ENCODE peak calls at places on chromosomes 11 and 22, in eight cellular contexts. T is activated CD4-positive, CD25-positive, alpha-beta regulatory T cell treated with anti-CD3 and anti-CD28 coated beads, Interleukin-2, amount 50 U/mL, for 72 hours; V is germinal center; M is caudate nucleus; S is KG1; G is activated T-helper 1 cell treated with anti-CD3 and anti-CD28 coated beads, Interleukin-12 subunit alpha, Interleukin-12 subunit beta, Interleukin-2, Interleukin-4 antibody, amounts not matched to agents 30 ng/mL and 10 ng/mL and 1 ng/mL, durations not matched to agents 14 hours and 24 hours and 36 hours; P is NCI-H1694; X is ovary. D is an unnamed sample.

GRCh38 chr11:78339945-78340344 is 77.7 kb downstream of the GAB2 start:
- DNase-seq in V (no peak), G (no peak), X (no peak), T (no peak), M (no peak), S (no peak), P (no peak), D (no peak)

GRCh38 chr22:22214819-22215329 is 29.7 kb upstream of the VPREB1 start:
- DNase-seq in T (no peak), S (no peak), M (no peak), V (no peak), G (no peak), P (no peak), X (no peak), D (no peak)

GRCh38 chr11:86179646-86180064 is 64.9 kb upstream of the EED start:
- DNase-seq in X (no peak), T (no peak), G (no peak), M (no peak), S (no peak), V (no peak), P (no peak), D (no peak)

GRCh38 chr11:70111269-70112016 is 33.3 kb downstream of the ANO1 start:
- DNase-seq in G (no peak), P (no peak), S (no peak), V (no peak), T (no peak), X (no peak), M (no peak), D (peak)

GRCh38 chr22:19554834-19555404 is 30.7 kb upstream of the CLDN5 start:
- DNase-seq in V (no peak), T (no peak), G (no peak), S (no peak), P (no peak), X (no peak), M (no peak), D (no peak)

GRCh38 chr11:7300281-7300680 is 48.6 kb downstream of the SYT9 start:
- DNase-seq in X (no peak), P (no peak), V (no peak), T (no peak), S (no peak), G (no peak), M (no peak), D (no peak)

GRCh38 chr11:103862827-103863213 is 173.6 kb upstream of the DDI1 start:
- DNase-seq in G (no peak), M (no peak), S (no peak), P (no peak), V (no peak), T (no peak), X (no peak), D (no peak)

GRCh38 chr11:10294289-10294953 is 402 bp upstream of the SBF2 start:
- DNase-seq in T (no peak), P (no peak), V (peak), M (no peak), X (peak), S (no peak), G (no peak), D (peak)

GRCh38 chr11:114263510-114264170 is 32.6 kb upstream of the NNMT start:
- DNase-seq in X (no peak), V (no peak), S (no peak), G (no peak), P (no peak), M (no peak), T (no peak), D (no peak)

GRCh38 chr11:353315-353857 is 15.9 kb upstream of the B4GALNT4 start:
- DNase-seq in X (peak), T (no peak), V (no peak), P (no peak), S (no peak), G (no peak), M (no peak), D (peak)

GRCh38 chr22:22877523-22878210 is 9.9 kb upstream of the IGLL5 start:
- DNase-seq in V (peak), M (no peak), G (peak), P (peak), T (peak), S (no peak), X (peak), D (peak)

GRCh38 chr11:4903484-4903883 is at the start of gene OR51A7:
- DNase-seq in X (no peak), S (no peak), M (no peak), G (no peak), P (no peak), T (no peak), V (peak), D (no peak)

GRCh38 chr22:42608481-42609361 is 6.0 kb downstream of the POLDIP3 start:
- DNase-seq in V (no peak), T (no peak), S (no peak), P (peak), G (no peak), M (peak), X (no peak), D (no peak)

GRCh38 chr11:26830757-26831156 is 108.9 kb upstream of the SLC5A12 start:
- DNase-seq in M (no peak), V (no peak), S (no peak), P (no peak), T (no peak), X (no peak), G (no peak), D (no peak)